ENCODE peak calls at places on chromosomes 7 and 10, in seven cellular contexts. One of them, this sample, is unnamed.

GRCh38 chr10:1404236-1404952 is 332.9 kb downstream of the ADARB2 start:
- DNase-seq in HCT116: no peak
- DNase-seq in adrenal gland: no peak
- DNase-seq in A549: no peak
- DNase-seq in esophagus muscularis mucosa: peak; percentile 89
- DNase-seq in HepG2: no peak
- DNase-seq in suprapubic skin: no peak
- DNase-seq in this sample: no peak

GRCh38 chr10:119341236-119342016 is 134.1 kb downstream of the GRK5 start:
- DNase-seq in HCT116: no peak
- DNase-seq in adrenal gland: peak; percentile 28
- DNase-seq in A549: peak; percentile 51
- DNase-seq in esophagus muscularis mucosa: no peak
- DNase-seq in HepG2: peak; percentile 72
- DNase-seq in suprapubic skin: no peak
- DNase-seq in this sample: no peak

GRCh38 chr7:119351320-119351719 is 921.7 kb upstream of the KCND2 start:
- DNase-seq in HCT116: no peak
- DNase-seq in adrenal gland: no peak
- DNase-seq in A549: no peak
- DNase-seq in esophagus muscularis mucosa: no peak
- DNase-seq in HepG2: no peak
- DNase-seq in suprapubic skin: no peak
- DNase-seq in this sample: no peak

GRCh38 chr7:158191671-158192070 is 396.0 kb downstream of the PTPRN2 start:
- DNase-seq in HCT116: no peak
- DNase-seq in adrenal gland: no peak
- DNase-seq in A549: no peak
- DNase-seq in esophagus muscularis mucosa: no peak
- DNase-seq in HepG2: no peak
- DNase-seq in suprapubic skin: no peak
- DNase-seq in this sample: no peak

GRCh38 chr10:91694170-91694794 is 61.4 kb upstream of the PPP1R3C start:
- DNase-seq in HCT116: peak; percentile 42
- DNase-seq in adrenal gland: peak; percentile 55
- DNase-seq in A549: peak; percentile 54
- DNase-seq in esophagus muscularis mucosa: peak; percentile 50
- DNase-seq in HepG2: peak; percentile 38
- DNase-seq in suprapubic skin: no peak
- DNase-seq in this sample: no peak

GRCh38 chr7:132347129-132347528 is 229.1 kb downstream of the PLXNA4 start:
- DNase-seq in HCT116: no peak
- DNase-seq in adrenal gland: no peak
- DNase-seq in A549: no peak
- DNase-seq in esophagus muscularis mucosa: no peak
- DNase-seq in HepG2: no peak
- DNase-seq in suprapubic skin: no peak
- DNase-seq in this sample: no peak

GRCh38 chr10:67520924-67521520 is 175.0 kb downstream of the CTNNA3 start:
- DNase-seq in HCT116: peak; percentile 50
- DNase-seq in adrenal gland: peak; percentile 38
- DNase-seq in A549: peak; percentile 39
- DNase-seq in esophagus muscularis mucosa: no peak
- DNase-seq in HepG2: peak; percentile 38
- DNase-seq in suprapubic skin: no peak
- DNase-seq in this sample: no peak

GRCh38 chr7:158917818-158918217 is 61.5 kb downstream of the DYNC2I1 start:
- DNase-seq in HCT116: no peak
- DNase-seq in adrenal gland: no peak
- DNase-seq in A549: no peak
- DNase-seq in esophagus muscularis mucosa: no peak
- DNase-seq in HepG2: no peak
- DNase-seq in suprapubic skin: no peak
- DNase-seq in this sample: no peak

GRCh38 chr10:114703377-114704125 is 45.5 kb upstream of the ABLIM1 start:
- DNase-seq in HCT116: no peak
- DNase-seq in adrenal gland: peak; percentile 30
- DNase-seq in A549: peak; percentile 38
- DNase-seq in esophagus muscularis mucosa: no peak
- DNase-seq in HepG2: peak; percentile 13
- DNase-seq in suprapubic skin: no peak
- DNase-seq in this sample: no peak

GRCh38 chr10:121237718-121238117 is 360.5 kb downstream of the FGFR2 start:
- DNase-seq in HCT116: no peak
- DNase-seq in adrenal gland: no peak
- DNase-seq in A549: no peak
- DNase-seq in esophagus muscularis mucosa: peak; percentile 26
- DNase-seq in HepG2: no peak
- DNase-seq in suprapubic skin: no peak
- DNase-seq in this sample: no peak

GRCh38 chr7:157876469-157877285 is 539.9 kb downstream of the DNAJB6 start:
- DNase-seq in HCT116: no peak
- DNase-seq in adrenal gland: no peak
- DNase-seq in A549: no peak
- DNase-seq in esophagus muscularis mucosa: no peak
- DNase-seq in HepG2: no peak
- DNase-seq in suprapubic skin: no peak
- DNase-seq in this sample: no peak

GRCh38 chr10:50508315-50509051 is 115.3 kb downstream of the SGMS1 start:
- DNase-seq in HCT116: no peak
- DNase-seq in adrenal gland: no peak
- DNase-seq in A549: no peak
- DNase-seq in esophagus muscularis mucosa: no peak
- DNase-seq in HepG2: peak; percentile 35
- DNase-seq in suprapubic skin: no peak
- DNase-seq in this sample: no peak

GRCh38 chr10:42974693-42975002 is 102.2 kb upstream of the RET start:
- DNase-seq in HCT116: no peak
- DNase-seq in adrenal gland: no peak
- DNase-seq in A549: no peak
- DNase-seq in esophagus muscularis mucosa: no peak
- DNase-seq in HepG2: no peak
- DNase-seq in suprapubic skin: peak; percentile 33
- DNase-seq in this sample: peak; percentile 15

GRCh38 chr10:44824607-44825006 is 86.5 kb upstream of the TMEM72 start:
- DNase-seq in HCT116: no peak
- DNase-seq in adrenal gland: no peak
- DNase-seq in A549: no peak
- DNase-seq in esophagus muscularis mucosa: peak; percentile 42
- DNase-seq in HepG2: no peak
- DNase-seq in suprapubic skin: no peak
- DNase-seq in this sample: no peak

GRCh38 chr10:1366277-1366676 is 310.1 kb downstream of the WDR37 start:
- DNase-seq in HCT116: no peak
- DNase-seq in adrenal gland: no peak
- DNase-seq in A549: no peak
- DNase-seq in esophagus muscularis mucosa: peak; percentile 70
- DNase-seq in HepG2: no peak
- DNase-seq in suprapubic skin: no peak
- DNase-seq in this sample: no peak

GRCh38 chr10:83367036-83367435 is 772.3 kb upstream of the GHITM start:
- DNase-seq in HCT116: no peak
- DNase-seq in adrenal gland: no peak
- DNase-seq in A549: no peak
- DNase-seq in esophagus muscularis mucosa: no peak
- DNase-seq in HepG2: no peak
- DNase-seq in suprapubic skin: no peak
- DNase-seq in this sample: no peak

GRCh38 chr7:112442210-112442609 is 8.1 kb upstream of the IFRD1 start:
- DNase-seq in HCT116: no peak
- DNase-seq in adrenal gland: no peak
- DNase-seq in A549: no peak
- DNase-seq in esophagus muscularis mucosa: no peak
- DNase-seq in HepG2: no peak
- DNase-seq in suprapubic skin: no peak
- DNase-seq in this sample: no peak

GRCh38 chr10:15744217-15744865 is 24.6 kb upstream of the ITGA8 start:
- DNase-seq in HCT116: peak; percentile 66
- DNase-seq in adrenal gland: peak; percentile 71
- DNase-seq in A549: peak; percentile 47
- DNase-seq in esophagus muscularis mucosa: no peak
- DNase-seq in HepG2: peak; percentile 64
- DNase-seq in suprapubic skin: no peak
- DNase-seq in this sample: no peak

GRCh38 chr7:140028311-140028710 is 34.4 kb downstream of the PARP12 start:
- DNase-seq in HCT116: no peak
- DNase-seq in adrenal gland: no peak
- DNase-seq in A549: no peak
- DNase-seq in esophagus muscularis mucosa: no peak
- DNase-seq in HepG2: no peak
- DNase-seq in suprapubic skin: no peak
- DNase-seq in this sample: no peak

GRCh38 chr7:84247591-84247990 is 53.0 kb upstream of the SEMA3A start:
- DNase-seq in HCT116: no peak
- DNase-seq in adrenal gland: no peak
- DNase-seq in A549: no peak
- DNase-seq in esophagus muscularis mucosa: no peak
- DNase-seq in HepG2: no peak
- DNase-seq in suprapubic skin: no peak
- DNase-seq in this sample: no peak

GRCh38 chr10:73641272-73642060 is at the start of gene MYOZ1:
- DNase-seq in HCT116: no peak
- DNase-seq in adrenal gland: no peak
- DNase-seq in A549: no peak
- DNase-seq in esophagus muscularis mucosa: no peak
- DNase-seq in HepG2: no peak
- DNase-seq in suprapubic skin: no peak
- DNase-seq in this sample: no peak
- H3K4me3 ChIP-seq in HCT116: no peak within 1 kb of the TSS
- H3K4me3 ChIP-seq in adrenal gland: no peak within 1 kb of the TSS
- H3K4me3 ChIP-seq in A549: no peak within 1 kb of the TSS
- H3K4me3 ChIP-seq in esophagus muscularis mucosa: no peak within 1 kb of the TSS
- H3K4me3 ChIP-seq in HepG2: peak within 1 kb of the TSS; percentile 33
- H3K4me3 ChIP-seq in suprapubic skin: no peak within 1 kb of the TSS
- H3K4me3 ChIP-seq in this sample: no peak within 1 kb of the TSS

GRCh38 chr7:10889266-10889898 is 84.3 kb upstream of the PHF14 start:
- DNase-seq in HCT116: peak; percentile 48
- DNase-seq in adrenal gland: peak; percentile 53
- DNase-seq in A549: peak; percentile 38
- DNase-seq in esophagus muscularis mucosa: no peak
- DNase-seq in HepG2: peak; percentile 46
- DNase-seq in suprapubic skin: no peak
- DNase-seq in this sample: no peak
- TF ChIP-seq CTCF in HCT116: peak; percentile 73
- TF ChIP-seq CTCF in adrenal gland: peak; percentile 38
- TF ChIP-seq CTCF in A549: peak; percentile 76
- TF ChIP-seq CTCF in esophagus muscularis mucosa: peak; percentile 75
- TF ChIP-seq CTCF in HepG2: peak; percentile 82
- TF ChIP-seq CTCF in suprapubic skin: peak; percentile 57
- TF ChIP-seq CTCF in this sample: peak; percentile 26

GRCh38 chr7:107946881-107947280 is 55.9 kb downstream of the DLD start:
- DNase-seq in HCT116: no peak
- DNase-seq in adrenal gland: no peak
- DNase-seq in A549: no peak
- DNase-seq in esophagus muscularis mucosa: no peak
- DNase-seq in HepG2: no peak
- DNase-seq in suprapubic skin: no peak
- DNase-seq in this sample: no peak

GRCh38 chr7:107951172-107951787 is 51.7 kb downstream of the LAMB1 start:
- DNase-seq in HCT116: no peak
- DNase-seq in adrenal gland: peak; percentile 66
- DNase-seq in A549: no peak
- DNase-seq in esophagus muscularis mucosa: peak; percentile 88
- DNase-seq in HepG2: no peak
- DNase-seq in suprapubic skin: no peak
- DNase-seq in this sample: no peak

GRCh38 chr7:107949443-107949935 is 53.5 kb downstream of the LAMB1 start:
- DNase-seq in HCT116: no peak
- DNase-seq in adrenal gland: no peak
- DNase-seq in A549: no peak
- DNase-seq in esophagus muscularis mucosa: no peak
- DNase-seq in HepG2: no peak
- DNase-seq in suprapubic skin: no peak
- DNase-seq in this sample: no peak

GRCh38 chr7:107946451-107946850 is 55.5 kb downstream of the DLD start:
- DNase-seq in HCT116: no peak
- DNase-seq in adrenal gland: no peak
- DNase-seq in A549: no peak
- DNase-seq in esophagus muscularis mucosa: no peak
- DNase-seq in HepG2: no peak
- DNase-seq in suprapubic skin: no peak
- DNase-seq in this sample: no peak

GRCh38 chr7:107948645-107949442 is 54.1 kb downstream of the LAMB1 start:
- DNase-seq in HCT116: peak; percentile 54
- DNase-seq in adrenal gland: peak; percentile 75
- DNase-seq in A549: peak; percentile 69
- DNase-seq in esophagus muscularis mucosa: peak; percentile 19
- DNase-seq in HepG2: peak; percentile 86
- DNase-seq in suprapubic skin: no peak
- DNase-seq in this sample: no peak
- TF ChIP-seq POLR2A in HCT116: no peak
- TF ChIP-seq POLR2A in adrenal gland: no peak
- TF ChIP-seq POLR2A in A549: no peak
- TF ChIP-seq POLR2A in esophagus muscularis mucosa: no peak
- TF ChIP-seq POLR2A in HepG2: no peak
- TF ChIP-seq POLR2A in suprapubic skin: no peak
- TF ChIP-seq POLR2A in this sample: no peak

GRCh38 chr10:93059975-93060886 is at the start of gene CYP26C1:
- DNase-seq in HCT116: no peak
- DNase-seq in adrenal gland: no peak
- DNase-seq in A549: no peak
- DNase-seq in esophagus muscularis mucosa: no peak
- DNase-seq in HepG2: no peak
- DNase-seq in suprapubic skin: no peak
- DNase-seq in this sample: no peak
- H3K4me3 ChIP-seq in HCT116: no peak within 1 kb of the TSS
- H3K4me3 ChIP-seq in adrenal gland: no peak within 1 kb of the TSS
- H3K4me3 ChIP-seq in A549: no peak within 1 kb of the TSS
- H3K4me3 ChIP-seq in esophagus muscularis mucosa: no peak within 1 kb of the TSS
- H3K4me3 ChIP-seq in HepG2: no peak within 1 kb of the TSS
- H3K4me3 ChIP-seq in suprapubic skin: peak within 1 kb of the TSS; percentile 25
- H3K4me3 ChIP-seq in this sample: no peak within 1 kb of the TSS

DNA sequence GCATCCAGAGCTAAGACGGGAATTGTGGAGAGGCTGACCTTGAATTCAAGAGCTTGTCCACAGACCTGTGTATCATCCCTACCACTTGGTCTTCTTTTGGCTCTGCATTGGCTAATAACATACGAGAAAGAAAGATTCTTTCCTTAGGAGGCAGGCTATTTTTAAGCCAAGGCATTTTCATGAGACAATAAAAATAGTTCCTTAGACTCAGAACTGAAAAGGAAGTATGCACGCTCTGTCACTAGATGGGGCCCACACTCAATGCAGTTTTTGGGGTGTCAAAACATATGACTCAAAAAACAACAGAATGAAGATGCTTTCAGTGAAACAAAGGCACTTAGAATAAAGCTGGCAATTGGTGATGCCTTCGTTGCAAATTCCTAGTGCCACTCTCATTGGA is 265.9 kb upstream of the DGKB start:
- DNase-seq in HCT116: no peak
- DNase-seq in adrenal gland: no peak
- DNase-seq in A549: no peak
- DNase-seq in esophagus muscularis mucosa: no peak
- DNase-seq in HepG2: no peak
- DNase-seq in suprapubic skin: no peak
- DNase-seq in this sample: no peak
- TF ChIP-seq CTCF in HCT116: no peak
- TF ChIP-seq CTCF in adrenal gland: no peak
- TF ChIP-seq CTCF in A549: no peak
- TF ChIP-seq CTCF in esophagus muscularis mucosa: no peak
- TF ChIP-seq CTCF in HepG2: no peak
- TF ChIP-seq CTCF in suprapubic skin: no peak
- TF ChIP-seq CTCF in this sample: no peak

This sample was measured in sigmoid colon.